ENCODE peak calls at places on chromosomes 3 and 15, in four cellular contexts. Y is HCT116, D is HepG2, B is Panc1. U is an unnamed sample.
A peak's percentile ranks its signal among the peaks of the same experiment; 100 is the strongest.

GRCh38 chr3:14519406-14519805 is 20.7 kb downstream of the GRIP2 start:
- DNase-seq in Y (no peak), D (no peak), B (no peak), U (no peak)

GRCh38 chr3:16174389-16174788 is at the start of gene GALNT15:
- DNase-seq in Y (no peak), D (no peak), B (no peak), U (no peak)

GRCh38 chr3:66144792-66145733 is 75.7 kb upstream of the SLC25A26 start:
- DNase-seq in Y (no peak), D (no peak), B (no peak), U (no peak)

GRCh38 chr3:171704002-171704401 is 106.3 kb downstream of the PLD1 start:
- DNase-seq in Y (peak; percentile 28), D (peak; percentile 9), B (no peak), U (no peak)

GRCh38 chr3:167762296-167762695 is 26.8 kb downstream of the SERPINI1 start:
- DNase-seq in Y (no peak), D (no peak), B (no peak), U (no peak)

GRCh38 chr3:32109256-32109655 is 2.8 kb downstream of the GPD1L start:
- DNase-seq in Y (no peak), D (no peak), B (no peak), U (no peak)

GRCh38 chr3:34008836-34009479 is 210.5 kb downstream of the PDCD6IP start:
- DNase-seq in Y (no peak), D (no peak), B (no peak), U (no peak)

GRCh38 chr15:34241376-34242350 is 16.8 kb downstream of the EMC4 start:
- DNase-seq in Y (no peak), D (peak; percentile 34), B (no peak), U (no peak)

GRCh38 chr3:49013738-49014660 is 4.4 kb downstream of the DALRD3 start:
- DNase-seq in Y (no peak), D (peak; percentile 59), B (no peak), U (no peak)

GRCh38 chr3:73324203-73325155 is 263.0 kb downstream of the EBLN2 start:
- DNase-seq in Y (no peak), D (no peak), B (no peak), U (no peak)

GRCh38 chr3:25587094-25587493 is 77.6 kb downstream of the TOP2B start:
- DNase-seq in Y (no peak), D (no peak), B (no peak), U (no peak)

GRCh38 chr15:77016321-77016695 is 21.4 kb downstream of the PSTPIP1 start:
- DNase-seq in Y (no peak), D (no peak), B (no peak), U (no peak)

GRCh38 chr3:143084856-143085731 is 34.5 kb upstream of the CHST2 start:
- DNase-seq in Y (no peak), D (no peak), B (no peak), U (peak; percentile 71)

GRCh38 chr3:24012589-24013257 is 67.6 kb downstream of the NR1D2 start:
- DNase-seq in Y (no peak), D (no peak), B (no peak), U (no peak)

GRCh38 chr3:48194446-48195071 is 6.3 kb upstream of the CDC25A start:
- DNase-seq in Y (peak; percentile 48), D (peak; percentile 68), B (peak; percentile 46), U (peak; percentile 23)

GRCh38 chr3:48997102-48997637 is 7.1 kb downstream of the P4HTM start:
- DNase-seq in Y (no peak), D (no peak), B (no peak), U (no peak)

GRCh38 chr3:122975924-122976293 is 51.7 kb downstream of the SEMA5B start:
- DNase-seq in Y (no peak), D (no peak), B (no peak), U (no peak)

GRCh38 chr3:187012609-187013051 is 82.3 kb downstream of the ST6GAL1 start:
- DNase-seq in Y (no peak), D (no peak), B (no peak), U (no peak)

GRCh38 chr15:72199721-72200212 is 2.2 kb upstream of the GRAMD2A start:
- DNase-seq in Y (peak; percentile 65), D (peak; percentile 76), B (peak; percentile 68), U (peak; percentile 36)

GRCh38 chr3:184361932-184362667 is 590 bp downstream of the POLR2H start:
- DNase-seq in Y (peak; percentile 63), D (no peak), B (peak; percentile 61), U (no peak)

GRCh38 chr3:55897573-55898224 is 410.6 kb upstream of the WNT5A start:
- DNase-seq in Y (no peak), D (no peak), B (no peak), U (no peak)

GRCh38 chr3:190041333-190042041 is 79.2 kb downstream of the P3H2 start:
- DNase-seq in Y (no peak), D (no peak), B (no peak), U (peak; percentile 11)

GRCh38 chr3:190040145-190040544 is 80.6 kb downstream of the P3H2 start:
- DNase-seq in Y (no peak), D (no peak), B (no peak), U (no peak)

GRCh38 chr3:190034446-190034845 is 86.3 kb downstream of the P3H2 start:
- DNase-seq in Y (no peak), D (no peak), B (no peak), U (no peak)

GRCh38 chr3:190036631-190037030 is 84.1 kb downstream of the P3H2 start:
- DNase-seq in Y (no peak), D (no peak), B (no peak), U (no peak)

GRCh38 chr3:190038050-190038631 is 82.6 kb downstream of the P3H2 start:
- DNase-seq in Y (peak; percentile 39), D (no peak), B (no peak), U (no peak)
- TF ChIP-seq SIN3A in Y (no peak), D (no peak), B (no peak), U (no peak)

GRCh38 chr15:90037510-90037860 is 36.4 kb downstream of the ZNF710 start:
- DNase-seq in Y (no peak), D (peak; percentile 37), B (no peak), U (no peak)
- TF ChIP-seq SIN3A in Y (no peak), D (no peak), B (no peak), U (no peak)

DNA sequence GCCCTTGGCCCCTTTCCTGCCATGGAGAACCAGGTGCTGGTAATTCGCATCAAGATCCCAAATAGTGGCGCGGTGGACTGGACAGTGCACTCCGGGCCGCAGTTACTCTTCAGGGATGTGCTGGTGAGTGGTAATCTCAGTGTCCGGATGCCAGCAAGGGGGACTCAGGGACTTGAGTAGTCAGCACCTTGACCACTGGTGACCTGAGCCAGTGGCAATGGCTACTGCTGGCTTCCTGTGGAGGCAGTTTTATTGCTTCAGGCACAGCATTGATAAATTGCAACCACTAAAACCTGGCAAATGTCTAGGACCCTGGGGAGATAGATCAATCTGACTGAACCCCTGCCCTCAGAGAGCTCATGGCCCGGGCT is 830 bp downstream of the MAP2K5 start:
- DNase-seq in Y (no peak), D (no peak), B (no peak), U (no peak)
- TF ChIP-seq SIN3A in Y (no peak), D (no peak), B (no peak), U (no peak)

GRCh38 chr15:35741881-35742280 is 195.9 kb upstream of the DPH6 start:
- DNase-seq in Y (no peak), D (no peak), B (no peak), U (no peak)

GRCh38 chr15:35743320-35743719 is 197.4 kb upstream of the DPH6 start:
- DNase-seq in Y (no peak), D (no peak), B (no peak), U (no peak)

GRCh38 chr15:35748105-35748504 is 202.1 kb upstream of the DPH6 start:
- DNase-seq in Y (no peak), D (no peak), B (no peak), U (no peak)

GRCh38 chr15:35750051-35750450 is 204.1 kb upstream of the DPH6 start:
- DNase-seq in Y (no peak), D (no peak), B (no peak), U (no peak)

GRCh38 chr15:35746121-35746520 is 200.2 kb upstream of the DPH6 start:
- DNase-seq in Y (no peak), D (no peak), B (no peak), U (no peak)
- TF ChIP-seq SIN3A in Y (no peak), D (no peak), B (no peak), U (no peak)

GRCh38 chr3:165855581-165855980 is 18.4 kb upstream of the BCHE start:
- DNase-seq in Y (no peak), D (no peak), B (no peak), U (no peak)

GRCh38 chr3:165852710-165853109 is 15.5 kb upstream of the BCHE start:
- DNase-seq in Y (no peak), D (no peak), B (no peak), U (no peak)

GRCh38 chr3:165854696-165855095 is 17.5 kb upstream of the BCHE start:
- DNase-seq in Y (no peak), D (peak; percentile 1), B (no peak), U (no peak)

GRCh38 chr3:165852150-165852549 is 14.9 kb upstream of the BCHE start:
- DNase-seq in Y (no peak), D (no peak), B (no peak), U (no peak)
- TF ChIP-seq SIN3A in Y (no peak), D (no peak), B (no peak), U (no peak)

DNA sequence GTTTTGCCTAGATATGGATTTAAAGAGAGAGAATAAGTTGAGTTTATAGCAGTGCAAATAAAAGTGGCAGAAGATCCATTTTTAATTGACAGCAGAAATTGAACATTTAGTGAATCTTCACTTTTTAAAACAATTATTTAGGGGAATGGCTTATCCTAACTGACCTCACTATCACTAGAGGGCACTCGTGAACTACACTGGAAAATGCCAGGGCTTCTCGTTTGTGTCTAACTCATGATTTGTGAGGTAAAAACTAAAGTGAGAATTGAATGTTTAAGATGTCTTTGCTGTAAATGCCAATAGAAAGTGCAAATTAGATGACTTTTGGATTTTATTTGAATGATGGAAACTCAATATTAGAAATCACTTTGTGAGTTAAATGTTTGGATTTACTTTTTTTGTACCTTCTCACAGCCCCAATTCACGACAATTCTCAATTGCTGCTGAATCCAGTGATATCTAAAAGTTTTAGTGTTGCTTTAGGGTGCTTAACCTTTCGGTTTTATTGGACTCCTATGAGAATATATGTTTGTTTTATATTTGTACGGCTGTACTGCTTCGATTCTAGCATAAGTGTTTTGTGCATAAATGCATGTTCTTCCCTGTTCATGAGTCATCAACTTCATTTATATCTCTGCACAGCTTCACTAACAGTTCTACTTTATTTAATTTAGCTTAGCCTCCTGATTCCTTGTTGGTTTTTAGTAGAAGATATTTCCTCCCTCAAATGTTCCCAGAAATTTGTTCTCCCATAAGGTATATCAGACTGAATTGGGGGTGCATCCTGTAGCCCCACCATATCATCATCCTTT is 462.1 kb downstream of the MFSD1 start:
- DNase-seq in Y (peak; percentile 31), D (peak; percentile 22), B (no peak), U (no peak)
- TF ChIP-seq SIN3A in Y (no peak), D (no peak), B (no peak), U (no peak)

GRCh38 chr3:77055841-77056341 is 16.0 kb downstream of the ROBO2 start:
- DNase-seq in Y (no peak), D (no peak), B (no peak), U (no peak)
- TF ChIP-seq SIN3A in Y (no peak), D (no peak), B (no peak), U (no peak)

U was measured in GM12878.